ENCODE peak calls at places on chromosomes 2 and 18, in four cellular contexts. One of them, this sample, is unnamed. For H3K4me1, the result is how much of the 10 kb centered on the place peaks cover.

GRCh38 chr2:112712903-112713584 is 7.8 kb upstream of the NT5DC4 start:
- DNase-seq in ovary: no peak
- DNase-seq in pancreas: no peak
- DNase-seq in uterus: no peak
- DNase-seq in this sample: no peak

GRCh38 chr2:74327205-74327604 is 16.0 kb downstream of the SLC4A5 start:
- DNase-seq in uterus: no peak
- DNase-seq in pancreas: no peak
- DNase-seq in ovary: no peak
- DNase-seq in this sample: no peak

GRCh38 chr2:236863729-236864126 is 222.0 kb upstream of the COPS8 start:
- DNase-seq in ovary: no peak
- DNase-seq in uterus: no peak
- DNase-seq in pancreas: no peak
- DNase-seq in this sample: no peak

GRCh38 chr2:170026361-170026760 is 151.6 kb upstream of the MYO3B start:
- DNase-seq in ovary: no peak
- DNase-seq in pancreas: no peak
- DNase-seq in uterus: no peak
- DNase-seq in this sample: no peak

GRCh38 chr2:216904554-216904953 is 44.7 kb upstream of the TNP1 start:
- DNase-seq in ovary: no peak
- DNase-seq in uterus: no peak
- DNase-seq in pancreas: no peak
- DNase-seq in this sample: no peak

GRCh38 chr2:33477473-33478468 is 1.3 kb downstream of the RASGRP3 start:
- DNase-seq in pancreas: peak
- DNase-seq in uterus: no peak
- DNase-seq in ovary: no peak
- DNase-seq in this sample: peak

GRCh38 chr2:215812966-215813365 is 200.4 kb downstream of the MREG start:
- DNase-seq in uterus: no peak
- DNase-seq in pancreas: no peak
- DNase-seq in ovary: no peak
- DNase-seq in this sample: no peak

GRCh38 chr2:238113611-238114010 is 13.5 kb downstream of the ESPNL start:
- DNase-seq in pancreas: no peak
- DNase-seq in ovary: no peak
- DNase-seq in uterus: no peak
- DNase-seq in this sample: peak

GRCh38 chr2:198991431-198991830 is 466.3 kb downstream of the SATB2 start:
- DNase-seq in pancreas: no peak
- DNase-seq in ovary: no peak
- DNase-seq in uterus: no peak
- DNase-seq in this sample: no peak

GRCh38 chr18:54163458-54163857 is 61.0 kb downstream of the MBD2 start:
- DNase-seq in ovary: no peak
- DNase-seq in uterus: no peak
- DNase-seq in pancreas: no peak
- DNase-seq in this sample: no peak

GRCh38 chr2:100786297-100786658 is 33.7 kb upstream of the NPAS2 start:
- DNase-seq in ovary: no peak
- DNase-seq in uterus: no peak
- DNase-seq in pancreas: no peak
- DNase-seq in this sample: peak

DNA sequence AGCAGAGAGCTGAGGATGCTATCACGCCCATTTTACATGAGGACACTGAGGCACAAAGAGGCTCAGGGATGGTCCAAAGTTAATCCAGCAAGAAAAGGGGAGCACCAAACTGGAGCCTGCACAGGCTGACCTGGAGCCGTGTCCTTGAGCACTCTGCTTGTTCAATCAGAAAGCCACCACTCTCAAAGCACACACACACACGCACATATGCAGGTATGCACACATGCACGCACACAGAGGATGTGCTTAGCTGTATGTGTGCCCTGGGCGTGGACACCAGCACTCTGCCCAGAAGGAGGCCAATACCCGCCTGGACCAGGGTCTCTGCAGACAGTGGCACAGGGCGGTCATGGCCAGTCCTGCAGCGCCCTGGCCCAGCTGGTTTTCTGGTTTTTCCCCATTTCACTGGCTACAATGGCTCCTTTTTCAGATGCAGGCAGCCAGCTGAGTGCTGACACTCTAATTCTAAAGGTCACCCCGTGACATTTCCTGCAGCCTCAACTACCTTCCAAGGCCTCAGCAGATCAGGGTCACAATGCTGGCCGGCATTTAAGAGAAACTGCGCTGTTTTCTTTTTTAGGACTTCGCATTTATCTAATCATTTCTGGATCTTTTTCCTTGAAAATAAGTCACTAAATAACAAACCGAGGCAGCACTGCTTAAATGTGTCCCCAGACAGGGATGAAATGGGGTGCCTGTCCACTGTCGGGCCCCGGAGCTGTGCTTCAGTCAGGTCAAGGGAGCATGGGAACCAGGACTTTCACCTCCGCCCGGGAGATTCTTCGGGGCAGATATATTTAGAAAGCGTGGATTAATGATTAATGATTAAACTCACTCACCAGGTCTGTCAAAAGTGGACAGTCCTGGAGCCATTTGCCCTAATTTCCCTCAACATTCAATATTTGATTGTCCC is 104.5 kb downstream of the HDAC4 start:
- DNase-seq in ovary: peak
- DNase-seq in uterus: peak
- DNase-seq in pancreas: no peak
- DNase-seq in this sample: peak
- H3K4me1 ChIP-seq in ovary: under half
- H3K4me1 ChIP-seq in uterus: under half
- H3K4me1 ChIP-seq in pancreas: under half
- H3K4me1 ChIP-seq in this sample: under half

GRCh38 chr2:46337208-46337994 is 40.2 kb downstream of the EPAS1 start:
- DNase-seq in uterus: no peak
- DNase-seq in ovary: no peak
- DNase-seq in pancreas: peak
- DNase-seq in this sample: no peak

GRCh38 chr2:46340740-46341420 is 43.7 kb downstream of the EPAS1 start:
- DNase-seq in pancreas: no peak
- DNase-seq in uterus: no peak
- DNase-seq in ovary: no peak
- DNase-seq in this sample: no peak

GRCh38 chr2:46339676-46340459 is 42.7 kb downstream of the EPAS1 start:
- DNase-seq in pancreas: no peak
- DNase-seq in uterus: peak
- DNase-seq in ovary: no peak
- DNase-seq in this sample: peak

GRCh38 chr2:46338674-46339073 is 41.5 kb downstream of the EPAS1 start:
- DNase-seq in uterus: no peak
- DNase-seq in pancreas: no peak
- DNase-seq in ovary: no peak
- DNase-seq in this sample: no peak

GRCh38 chr2:46339200-46339599 is 42.0 kb downstream of the EPAS1 start:
- DNase-seq in pancreas: no peak
- DNase-seq in uterus: no peak
- DNase-seq in ovary: no peak
- DNase-seq in this sample: no peak
- H3K4me1 ChIP-seq in pancreas: half or more
- H3K4me1 ChIP-seq in uterus: under half
- H3K4me1 ChIP-seq in ovary: under half
- H3K4me1 ChIP-seq in this sample: half or more

DNA sequence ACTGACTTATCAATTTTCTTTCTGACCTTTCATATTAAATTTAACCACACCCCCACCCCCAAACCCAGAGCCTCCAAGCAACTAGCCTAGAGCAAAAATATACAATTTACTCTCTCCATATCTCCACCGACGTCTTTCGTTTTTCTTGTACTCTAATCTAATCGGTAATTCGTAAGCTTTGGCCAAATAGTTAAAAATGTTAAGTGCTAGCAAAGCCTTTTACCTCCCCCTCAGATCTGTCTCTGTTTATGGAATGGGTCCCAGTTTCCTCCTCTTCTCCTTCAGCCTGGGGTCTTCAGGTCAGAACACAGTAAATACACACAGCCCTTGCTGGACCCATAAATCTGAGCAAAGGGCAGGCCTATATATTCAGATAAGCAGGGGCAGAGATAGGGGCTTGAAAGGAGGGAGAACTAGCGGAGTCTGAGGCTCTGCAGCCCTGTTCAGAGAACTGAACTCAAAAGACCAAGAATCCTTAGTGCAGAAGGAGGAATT is 267.4 kb downstream of the MEIS1 start:
- DNase-seq in ovary: no peak
- DNase-seq in pancreas: no peak
- DNase-seq in uterus: peak
- DNase-seq in this sample: no peak
- H3K4me1 ChIP-seq in ovary: under half
- H3K4me1 ChIP-seq in pancreas: under half
- H3K4me1 ChIP-seq in uterus: under half
- H3K4me1 ChIP-seq in this sample: under half

DNA sequence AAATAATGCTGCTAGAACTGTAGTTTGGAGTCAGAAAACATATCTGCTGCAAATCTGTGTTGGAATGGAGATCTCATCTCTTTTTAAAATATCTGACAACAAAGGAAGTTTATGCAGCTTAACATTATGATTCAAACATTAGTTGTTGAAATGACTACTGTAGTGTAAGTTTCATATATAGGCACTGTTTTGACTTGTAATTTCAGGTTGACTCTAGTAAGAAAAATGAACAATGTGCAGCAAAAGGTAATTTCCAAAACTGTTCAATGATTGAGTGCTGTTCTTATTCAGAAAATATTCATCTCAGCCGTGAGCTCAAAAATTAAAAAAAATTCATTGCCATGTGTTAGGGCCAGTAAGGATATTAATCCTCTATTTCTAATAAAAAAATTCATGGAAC is 48.5 kb downstream of the CCDC138 start:
- DNase-seq in uterus: no peak
- DNase-seq in ovary: no peak
- DNase-seq in pancreas: no peak
- DNase-seq in this sample: no peak
- H3K4me1 ChIP-seq in uterus: under half
- H3K4me1 ChIP-seq in ovary: under half
- H3K4me1 ChIP-seq in pancreas: under half
- H3K4me1 ChIP-seq in this sample: under half

DNA sequence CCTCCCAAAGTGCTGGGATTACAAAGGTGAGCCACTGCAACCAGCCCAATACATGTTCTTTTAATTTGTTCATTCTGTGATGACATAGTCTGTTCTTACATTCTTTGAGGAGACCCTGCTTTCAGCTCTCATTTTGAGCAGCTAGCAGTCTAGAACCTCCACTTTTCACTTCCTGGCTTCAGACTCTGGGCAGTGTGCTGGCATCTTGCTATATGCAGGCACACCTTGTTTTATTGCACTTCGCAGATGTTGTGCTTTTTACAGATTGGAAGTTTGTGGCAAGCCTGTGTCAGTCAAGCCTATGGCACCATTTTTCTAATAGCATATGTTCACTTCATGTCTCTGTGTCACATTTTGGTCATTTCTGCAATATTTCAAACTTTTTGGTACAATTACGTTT is 72.4 kb downstream of the PRKCE start:
- DNase-seq in uterus: no peak
- DNase-seq in ovary: no peak
- DNase-seq in pancreas: no peak
- DNase-seq in this sample: no peak
- H3K4me1 ChIP-seq in uterus: under half
- H3K4me1 ChIP-seq in ovary: under half
- H3K4me1 ChIP-seq in pancreas: under half
- H3K4me1 ChIP-seq in this sample: under half

GRCh38 chr2:24334245-24334633 is 26.1 kb downstream of the ITSN2 start:
- DNase-seq in uterus: no peak
- DNase-seq in pancreas: no peak
- DNase-seq in ovary: no peak
- DNase-seq in this sample: no peak

GRCh38 chr2:24330161-24330560 is 30.2 kb downstream of the ITSN2 start:
- DNase-seq in pancreas: no peak
- DNase-seq in ovary: no peak
- DNase-seq in uterus: no peak
- DNase-seq in this sample: no peak

GRCh38 chr2:24337958-24338357 is 22.4 kb downstream of the ITSN2 start:
- DNase-seq in ovary: no peak
- DNase-seq in pancreas: no peak
- DNase-seq in uterus: no peak
- DNase-seq in this sample: no peak

GRCh38 chr2:24329700-24330099 is 30.6 kb downstream of the ITSN2 start:
- DNase-seq in uterus: no peak
- DNase-seq in pancreas: no peak
- DNase-seq in ovary: no peak
- DNase-seq in this sample: no peak

DNA sequence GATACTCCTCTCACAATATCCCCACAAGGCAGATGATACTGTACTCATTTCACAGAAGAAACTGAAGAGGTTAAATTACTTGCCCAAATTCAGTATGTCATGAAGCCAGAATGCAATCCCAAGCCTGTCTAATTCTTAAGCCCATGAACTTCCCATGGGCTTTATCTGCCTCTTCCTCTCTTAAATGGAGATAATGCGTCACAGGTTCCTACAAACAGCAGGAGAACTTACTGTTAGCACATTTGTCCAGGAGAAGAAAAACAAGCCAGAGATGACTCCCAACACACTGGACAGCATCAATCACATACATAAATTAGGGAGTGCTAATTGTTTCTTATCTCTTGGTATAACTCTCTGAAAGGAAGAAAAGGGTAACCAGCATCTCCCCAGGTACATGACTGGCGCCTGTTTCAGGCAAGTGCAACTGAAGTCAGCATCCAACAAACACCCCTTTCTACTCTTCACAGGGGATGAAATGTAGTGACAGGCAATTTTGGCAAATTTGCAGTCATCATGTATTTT is 27.3 kb downstream of the ITSN2 start:
- DNase-seq in ovary: no peak
- DNase-seq in uterus: no peak
- DNase-seq in pancreas: no peak
- DNase-seq in this sample: no peak
- H3K4me1 ChIP-seq in ovary: under half
- H3K4me1 ChIP-seq in uterus: under half
- H3K4me1 ChIP-seq in pancreas: under half
- H3K4me1 ChIP-seq in this sample: under half

GRCh38 chr2:72037322-72037721 is 110.3 kb downstream of the CYP26B1 start:
- DNase-seq in uterus: no peak
- DNase-seq in pancreas: no peak
- DNase-seq in ovary: no peak
- DNase-seq in this sample: no peak

GRCh38 chr2:72035518-72036172 is 112.0 kb downstream of the CYP26B1 start:
- DNase-seq in pancreas: no peak
- DNase-seq in uterus: no peak
- DNase-seq in ovary: no peak
- DNase-seq in this sample: no peak

GRCh38 chr2:72038524-72038923 is 109.1 kb downstream of the CYP26B1 start:
- DNase-seq in uterus: no peak
- DNase-seq in pancreas: no peak
- DNase-seq in ovary: no peak
- DNase-seq in this sample: no peak

GRCh38 chr2:72036173-72036545 is 111.5 kb downstream of the CYP26B1 start:
- DNase-seq in uterus: no peak
- DNase-seq in ovary: no peak
- DNase-seq in pancreas: no peak
- DNase-seq in this sample: no peak

GRCh38 chr2:72036595-72036994 is 111.1 kb downstream of the CYP26B1 start:
- DNase-seq in ovary: no peak
- DNase-seq in uterus: no peak
- DNase-seq in pancreas: no peak
- DNase-seq in this sample: no peak
- H3K4me1 ChIP-seq in ovary: under half
- H3K4me1 ChIP-seq in uterus: under half
- H3K4me1 ChIP-seq in pancreas: under half
- H3K4me1 ChIP-seq in this sample: under half

This sample was measured in right cardiac atrium.